ENCODE peak calls at places on chromosomes 6 and 20, in five cellular contexts. M is H9, G is neuronal stem cell, S is H1, Y is IMR-90. O is an unnamed sample.

GRCh38 chr6:12911387-12911960 is 194.9 kb downstream of the PHACTR1 start:
- DNase-seq in Y (peak), M (no peak), S (no peak), G (no peak), O (peak)

GRCh38 chr6:68976260-68976659 is 341.2 kb downstream of the ADGRB3 start:
- DNase-seq in Y (no peak), G (no peak), S (no peak), M (no peak), O (no peak)

GRCh38 chr20:33569290-33570094 is 79.6 kb downstream of the CBFA2T2 start:
- DNase-seq in Y (no peak), G (no peak), S (no peak), M (no peak), O (no peak)

GRCh38 chr6:125904871-125905270 is 51.7 kb upstream of the HINT3 start:
- DNase-seq in M (no peak), S (no peak), Y (peak), G (no peak), O (peak)

GRCh38 chr6:2990179-2990931 is 9.3 kb upstream of the NQO2 start:
- DNase-seq in Y (no peak), G (no peak), S (no peak), M (no peak), O (peak)

GRCh38 chr6:160505970-160506369 is 157.8 kb downstream of the SLC22A3 start:
- DNase-seq in Y (no peak), G (no peak), M (no peak), S (no peak), O (no peak)

GRCh38 chr6:113825776-113826175 is 31.4 kb upstream of the MARCKS start:
- DNase-seq in G (no peak), Y (peak), S (no peak), M (no peak), O (no peak)

GRCh38 chr6:107806675-107807074 is 17.4 kb downstream of the SCML4 start:
- DNase-seq in M (no peak), G (no peak), S (no peak), Y (no peak), O (no peak)

GRCh38 chr6:14717307-14717706 is 528.6 kb upstream of the JARID2 start:
- DNase-seq in S (no peak), Y (no peak), G (no peak), M (no peak), O (no peak)

GRCh38 chr20:37544386-37544785 is 16.7 kb upstream of the BLCAP start:
- DNase-seq in G (no peak), M (peak), S (no peak), Y (no peak), O (no peak)

GRCh38 chr20:36333841-36334240 is 27.7 kb downstream of the DLGAP4 start:
- DNase-seq in G (no peak), S (no peak), M (no peak), Y (no peak), O (no peak)

DNA sequence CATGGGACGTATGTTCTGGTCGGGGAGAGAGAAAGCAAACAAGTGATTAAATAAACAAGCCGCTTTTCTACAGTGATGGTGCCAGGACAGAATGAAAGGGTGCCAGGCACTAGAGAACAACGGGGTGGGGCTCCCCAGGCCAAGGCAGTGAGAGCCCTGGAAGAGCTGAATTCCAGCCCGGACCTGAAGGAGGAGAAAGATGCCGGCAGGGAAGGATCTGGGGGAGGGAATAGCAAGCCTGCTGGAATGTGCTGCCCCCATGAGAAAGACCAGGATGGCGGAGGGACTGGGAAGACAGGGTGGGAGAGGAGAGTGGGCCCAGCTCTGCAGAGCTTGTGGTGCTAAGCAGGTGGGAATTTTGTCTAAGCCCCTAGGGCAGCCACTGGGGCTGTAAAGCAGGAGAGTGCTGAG is 7.5 kb downstream of the SNAI1 start:
- DNase-seq in Y (no peak), G (no peak), M (no peak), S (no peak), O (peak)
- H4K91ac ChIP-seq in Y (peak), G (peak), M (no peak), S (peak), O (peak)

GRCh38 chr6:62904687-62905086 is 306.6 kb upstream of the FKBP1C start:
- DNase-seq in G (no peak), Y (no peak), S (peak), M (peak), O (no peak)
- H4K91ac ChIP-seq in G (no peak), Y (no peak), S (no peak), M (no peak), O (no peak)

DNA sequence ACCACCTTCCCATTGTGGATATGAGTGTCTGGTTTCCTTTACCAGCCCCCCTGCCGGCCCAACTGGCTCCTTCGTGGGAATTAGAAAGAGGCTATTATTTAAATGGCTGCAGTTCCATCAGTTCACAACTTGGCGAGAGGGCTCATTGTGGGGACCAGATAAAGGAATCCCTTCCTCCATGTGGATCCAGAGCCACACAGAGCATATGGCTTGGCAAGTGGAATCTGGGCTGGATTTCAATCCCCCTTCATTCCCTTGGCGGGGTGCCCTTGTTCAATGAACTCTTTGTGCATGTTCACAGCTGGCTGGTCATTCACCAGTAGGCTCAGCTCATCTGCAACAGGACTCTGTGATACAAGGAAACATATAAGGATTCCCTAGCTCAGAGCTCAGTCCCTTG is 140.6 kb downstream of the OPN5 start:
- DNase-seq in M (peak), G (peak), S (no peak), Y (no peak), O (no peak)
- H4K91ac ChIP-seq in M (no peak), G (no peak), S (no peak), Y (no peak), O (no peak)

GRCh38 chr6:41736800-41737555 is 1.6 kb upstream of the TFEB start:
- DNase-seq in G (no peak), Y (no peak), S (no peak), M (no peak), O (no peak)
- H4K91ac ChIP-seq in G (no peak), Y (no peak), S (no peak), M (no peak), O (peak)

DNA sequence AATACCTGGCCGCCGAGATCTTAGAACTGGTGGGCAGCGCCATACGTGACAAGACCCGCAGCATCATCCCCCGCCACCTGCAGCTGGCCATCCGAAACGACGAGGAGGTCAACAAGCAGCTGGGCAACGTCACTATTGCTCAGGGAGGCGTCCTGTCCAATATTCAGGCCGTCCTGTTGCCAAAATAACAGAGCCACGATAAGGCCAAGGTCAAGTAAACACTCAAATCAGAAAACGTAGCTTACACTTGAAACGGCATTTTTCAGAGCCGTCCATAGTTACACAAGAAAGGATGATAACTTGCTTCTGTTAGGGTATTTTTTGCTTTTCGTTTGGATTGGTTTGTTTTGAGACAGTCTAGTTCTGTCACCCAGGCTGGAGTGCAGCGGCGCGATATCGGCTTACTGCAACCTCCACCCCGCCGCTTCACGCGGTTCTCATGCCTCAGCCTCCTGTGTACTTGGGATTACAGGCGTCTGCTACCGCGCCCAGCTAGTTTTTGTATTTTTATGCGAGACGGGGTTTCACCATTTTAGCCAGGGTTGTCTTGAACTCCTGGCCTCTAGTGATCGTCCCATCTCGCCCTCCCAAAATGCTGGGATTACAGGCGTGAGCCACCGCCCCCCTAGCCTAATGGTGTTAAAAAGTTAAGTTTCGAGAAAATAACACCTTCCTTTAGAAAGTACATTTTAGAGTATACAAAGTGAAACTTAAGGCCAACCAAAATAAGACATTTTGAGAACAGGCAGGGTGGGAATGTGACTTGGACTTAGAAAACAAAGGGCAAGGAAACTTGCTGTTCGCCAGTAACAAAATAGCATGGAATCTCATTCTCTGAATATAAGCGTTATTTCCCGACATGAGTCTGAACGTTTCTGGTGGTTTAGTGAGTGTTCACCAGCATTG is 42.8 kb upstream of the HFE start:
- DNase-seq in M (no peak), Y (peak), S (no peak), G (no peak), O (no peak)
- H4K91ac ChIP-seq in M (no peak), Y (peak), S (peak), G (no peak), O (no peak)

DNA sequence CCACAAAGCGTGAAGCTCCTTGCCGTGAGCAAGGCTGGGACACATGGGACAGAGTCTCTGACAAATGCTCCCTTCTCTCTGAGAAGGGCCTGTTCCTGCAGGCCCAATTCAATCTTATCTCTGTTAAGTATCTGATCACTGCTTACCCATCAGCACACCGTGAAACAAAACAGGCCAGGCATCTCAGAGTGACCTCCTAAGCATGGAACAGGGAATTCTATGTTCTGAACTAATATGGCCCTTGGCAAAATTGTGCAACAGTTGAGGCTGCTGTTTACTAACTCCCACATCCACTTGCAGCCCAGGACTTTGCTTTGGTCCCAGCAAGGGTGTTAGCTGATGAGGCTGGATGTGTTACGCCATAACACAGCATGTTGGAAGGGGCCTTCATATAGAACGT is 79.2 kb downstream of the GCLC start:
- DNase-seq in M (no peak), Y (peak), G (no peak), S (no peak), O (peak)
- H4K91ac ChIP-seq in M (no peak), Y (no peak), G (no peak), S (no peak), O (no peak)

GRCh38 chr20:52941803-52942202 is 30.4 kb upstream of the TSHZ2 start:
- DNase-seq in Y (no peak), G (no peak), M (no peak), S (no peak), O (no peak)
- H4K91ac ChIP-seq in Y (no peak), G (no peak), M (no peak), S (no peak), O (no peak)

DNA sequence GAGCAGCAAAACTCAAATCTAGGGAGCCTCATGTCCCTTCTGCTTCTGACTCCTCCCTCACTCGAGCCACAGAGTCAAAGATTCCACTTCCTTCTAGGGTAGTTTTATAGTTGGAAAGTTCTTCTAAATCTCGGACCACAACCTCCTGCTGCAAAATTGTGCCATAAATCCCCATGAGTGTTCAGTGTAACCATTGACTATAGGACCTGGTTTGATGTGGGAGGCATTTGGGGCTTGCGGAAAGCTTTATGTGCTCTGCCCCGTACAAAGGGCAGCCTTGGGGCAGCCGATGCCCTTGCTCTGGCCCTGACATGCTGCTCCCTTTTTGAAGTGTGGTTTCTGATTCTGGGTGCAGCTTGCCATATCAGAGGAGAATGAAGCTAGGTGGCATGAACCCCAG is 43.6 kb upstream of the IER3 start:
- DNase-seq in S (no peak), M (no peak), Y (no peak), G (no peak), O (peak)
- H4K91ac ChIP-seq in S (no peak), M (no peak), Y (peak), G (no peak), O (peak)

O was measured in mesenchymal stem cell.